ENCODE peak calls at places on chromosomes 6 and 20, in four cellular contexts. A is SK-N-SH, K is GM12878, O is K562. W is an unnamed sample.

GRCh38 chr6:137827411-137827940 is 39.6 kb upstream of the TNFAIP3 start:
- DNase-seq in O (no peak), A (no peak), K (no peak), W (no peak)

GRCh38 chr6:21381336-21381963 is 212.1 kb upstream of the SOX4 start:
- DNase-seq in K (no peak), O (no peak), A (no peak), W (no peak)

GRCh38 chr6:56686429-56686828 is 43.7 kb upstream of the DST start:
- DNase-seq in O (no peak), A (no peak), K (no peak), W (no peak)

GRCh38 chr20:51446656-51447055 is 95.9 kb downstream of the NFATC2 start:
- DNase-seq in K (no peak), O (peak; percentile 53), A (peak; percentile 42), W (no peak)

GRCh38 chr20:54276577-54277169 is 68.8 kb downstream of the PFDN4 start:
- DNase-seq in A (no peak), O (no peak), K (no peak), W (no peak)

GRCh38 chr6:155455766-155456165 is at the start of gene NOX3:
- DNase-seq in O (no peak), A (no peak), K (no peak), W (no peak)

GRCh38 chr6:30645989-30646388 is 944 bp upstream of the C6orf136 start:
- DNase-seq in O (no peak), A (no peak), K (no peak), W (no peak)

GRCh38 chr6:142167071-142167470 is 20.0 kb downstream of the VTA1 start:
- DNase-seq in K (no peak), A (no peak), O (no peak), W (no peak)

GRCh38 chr6:72248621-72249020 is 362.3 kb downstream of the RIMS1 start:
- DNase-seq in A (no peak), O (no peak), K (no peak), W (no peak)

GRCh38 chr20:2822073-2822472 is 5.9 kb downstream of the TMEM239 start:
- DNase-seq in O (peak; percentile 23), K (no peak), A (no peak), W (no peak)

GRCh38 chr20:32972181-32973076 is 31.8 kb downstream of the SUN5 start:
- DNase-seq in O (no peak), K (peak; percentile 91), A (no peak), W (no peak)

GRCh38 chr20:36614781-36615557 is 9.4 kb downstream of the RAB5IF start:
- DNase-seq in O (no peak), K (no peak), A (no peak), W (no peak)

GRCh38 chr20:24676978-24677370 is 207.5 kb downstream of the SYNDIG1 start:
- DNase-seq in K (no peak), A (no peak), O (no peak), W (no peak)

GRCh38 chr20:8764289-8764962 is 304.5 kb upstream of the PLCB4 start:
- DNase-seq in O (no peak), K (no peak), A (no peak), W (no peak)

GRCh38 chr20:8304124-8304800 is 172.2 kb downstream of the PLCB1 start:
- DNase-seq in A (no peak), O (no peak), K (no peak), W (no peak)

GRCh38 chr6:3309391-3310050 is 50.8 kb downstream of the PSMG4 start:
- DNase-seq in A (no peak), K (no peak), O (no peak), W (no peak)

GRCh38 chr6:169171951-169172350 is 81.7 kb downstream of the THBS2 start:
- DNase-seq in K (no peak), A (no peak), O (no peak), W (no peak)

GRCh38 chr6:138782243-138782642 is 8.7 kb downstream of the CCDC28A start:
- DNase-seq in K (no peak), O (no peak), A (no peak), W (no peak)

GRCh38 chr20:41133709-41134361 is 3.5 kb upstream of the PLCG1 start:
- DNase-seq in A (no peak), K (peak; percentile 94), O (peak; percentile 76), W (no peak)

GRCh38 chr6:89818977-89819335 is 638 bp downstream of the MDN1 start:
- DNase-seq in K (no peak), A (no peak), O (no peak), W (no peak)

DNA sequence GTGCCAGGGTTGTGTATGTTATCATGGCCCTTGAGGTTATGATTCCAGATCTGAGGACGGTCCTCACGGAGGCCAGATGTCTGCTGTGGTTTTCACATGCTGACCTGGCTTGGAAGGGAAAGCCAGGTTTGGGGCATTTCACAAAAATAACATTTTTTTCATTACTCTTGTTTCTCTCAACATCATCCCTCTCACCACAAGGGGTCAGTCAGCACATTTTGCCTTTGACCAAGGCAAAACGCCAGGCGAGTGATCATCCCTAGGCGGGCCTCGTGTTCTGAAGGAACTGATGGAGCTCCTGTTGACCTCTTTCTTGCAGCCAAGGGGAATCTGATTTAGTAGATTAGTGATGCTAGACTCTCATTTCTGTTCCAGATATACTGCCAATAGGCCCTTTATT is 133.5 kb downstream of the TBC1D7 start:
- DNase-seq in K (no peak), O (peak; percentile 59), A (peak; percentile 50), W (peak; percentile 61)
- TF ChIP-seq USF1 in K (no peak), O (no peak), A (no peak), W (no peak)

GRCh38 chr6:43668151-43669028 is 19.2 kb downstream of the MRPS18A start:
- DNase-seq in K (peak; percentile 61), O (peak; percentile 91), A (peak; percentile 76), W (peak; percentile 70)

GRCh38 chr6:43669922-43670622 is 17.5 kb downstream of the MRPS18A start:
- DNase-seq in A (no peak), O (peak; percentile 60), K (no peak), W (no peak)

GRCh38 chr6:43670623-43670986 is 17.0 kb downstream of the MRPS18A start:
- DNase-seq in A (no peak), O (no peak), K (no peak), W (no peak)

GRCh38 chr6:43667245-43668150 is 20.1 kb downstream of the MRPS18A start:
- DNase-seq in K (no peak), A (peak; percentile 88), O (peak; percentile 86), W (peak; percentile 88)

DNA sequence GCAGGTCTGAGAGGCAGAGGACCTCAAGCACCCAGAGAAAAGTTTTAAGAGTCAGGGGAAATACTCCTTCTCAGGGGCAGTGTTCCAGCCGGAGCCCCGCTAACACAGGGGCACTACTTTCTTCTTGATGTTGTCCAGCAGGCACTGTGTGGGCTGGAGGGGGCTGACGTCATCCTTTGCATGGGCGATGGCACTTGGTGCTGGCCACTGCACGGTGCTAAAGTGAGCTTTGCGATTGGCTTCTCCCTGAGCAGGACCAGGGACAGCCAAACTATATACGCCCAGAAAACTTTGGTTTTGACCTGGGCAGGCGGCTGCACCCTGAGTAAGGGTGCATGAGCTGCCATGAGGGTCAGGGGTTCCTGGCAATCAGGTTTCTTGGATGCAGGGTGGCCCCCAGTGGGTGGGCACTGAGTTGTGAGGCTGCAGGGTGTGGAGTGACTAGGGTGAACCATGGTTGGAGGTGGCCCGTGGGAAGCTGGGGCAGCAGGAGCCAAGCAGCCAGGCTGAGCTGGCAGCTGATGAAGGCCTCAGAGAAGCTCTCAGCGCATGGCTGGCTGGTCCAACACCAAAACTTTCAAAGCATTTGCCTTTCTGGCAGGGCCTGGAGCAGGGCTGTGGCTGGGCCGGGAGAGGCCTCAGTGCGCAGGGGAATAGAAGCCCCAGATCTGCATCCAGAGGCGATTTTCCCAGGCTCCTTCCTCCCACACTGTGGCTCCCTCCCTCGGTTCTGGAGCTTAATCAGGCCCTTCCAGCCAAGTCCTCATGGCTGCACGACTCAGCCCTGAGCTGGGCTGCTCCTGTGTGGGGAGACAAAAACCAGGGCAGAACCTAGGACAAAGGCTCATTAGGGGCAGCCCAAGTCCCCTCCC is 18.3 kb downstream of the MRPS18A start:
- DNase-seq in A (peak; percentile 46), O (no peak), K (no peak), W (no peak)
- TF ChIP-seq MAX in A (no peak), O (no peak), K (no peak), W (no peak)

GRCh38 chr6:154277578-154278128 is 79.0 kb downstream of the IPCEF1 start:
- DNase-seq in K (no peak), A (no peak), O (no peak), W (no peak)
- TF ChIP-seq USF1 in K (no peak), A (no peak), O (no peak), W (no peak)

DNA sequence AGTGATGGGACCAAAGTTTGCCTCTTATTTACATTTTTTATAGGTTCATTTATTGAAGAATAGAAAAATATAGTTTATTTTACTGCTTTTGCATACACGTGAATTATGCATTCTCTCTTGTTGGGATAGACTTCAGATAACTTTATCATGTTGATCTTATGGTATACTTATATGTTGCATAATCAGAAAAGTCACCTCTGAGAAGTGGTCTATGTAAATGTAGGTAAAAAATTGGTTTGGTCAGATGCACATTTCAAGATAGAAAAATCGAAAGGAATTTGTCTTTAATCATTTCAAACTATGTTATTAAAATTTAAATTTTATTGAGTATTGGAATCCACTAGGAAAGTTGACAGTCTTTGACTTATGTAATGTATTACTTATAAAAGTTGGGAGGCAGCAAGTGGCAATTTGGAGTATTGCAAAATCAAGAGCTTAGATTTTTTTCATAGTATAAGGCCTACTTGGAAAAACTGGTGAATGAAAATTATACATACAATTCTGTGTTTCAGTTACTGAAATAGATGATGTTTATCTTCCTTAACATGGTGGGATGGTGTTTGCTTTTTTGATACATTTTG is 2.4 kb downstream of the PHF3 start:
- DNase-seq in A (no peak), K (no peak), O (no peak), W (no peak)
- TF ChIP-seq MAX in A (no peak), K (no peak), O (no peak), W (no peak)